ENCODE peak calls at places on chromosomes 5 and 9, in nine cellular contexts. A, O, J, S, M, D, K, R and N are unnamed samples.

GRCh38 chr5:111454198-111454606 is 58.1 kb downstream of the STARD4 start:
- DNase-seq in M (no peak), S (no peak), J (no peak), K (peak), D (no peak), O (peak), R (no peak), A (no peak), N (no peak)

GRCh38 chr5:111935835-111936234 is 178.8 kb upstream of the NREP start:
- DNase-seq in R (no peak), O (no peak), M (no peak), J (no peak), K (no peak), A (no peak), D (no peak), S (no peak), N (no peak)

GRCh38 chr5:96177303-96177869 is 215.7 kb upstream of the ELL2 start:
- DNase-seq in D (no peak), S (no peak), A (no peak), O (peak), J (no peak), M (no peak), R (no peak), K (peak), N (no peak)

GRCh38 chr5:122929980-122930379 is 84.6 kb downstream of the SNX24 start:
- DNase-seq in A (no peak), O (no peak), K (no peak), S (no peak), J (no peak), M (no peak), R (no peak), D (no peak), N (no peak)

GRCh38 chr5:165202144-165202910 is 1696.9 kb downstream of the MAT2B start:
- DNase-seq in O (peak), M (no peak), S (no peak), R (no peak), D (no peak), K (no peak), J (no peak), A (no peak), N (no peak)

GRCh38 chr5:124289122-124289521 is 457.3 kb downstream of the ZNF608 start:
- DNase-seq in O (no peak), S (no peak), R (peak), A (peak), J (no peak), K (no peak), M (no peak), D (no peak), N (no peak)

GRCh38 chr5:132674671-132675506 is 1.1 kb downstream of the IL4 start:
- DNase-seq in A (no peak), O (peak), M (peak), S (no peak), R (no peak), D (no peak), J (no peak), K (peak), N (no peak)

GRCh38 chr9:21936161-21936560 is 58.0 kb downstream of the CDKN2A start:
- DNase-seq in K (no peak), A (no peak), O (no peak), J (no peak), R (no peak), M (no peak), D (no peak), S (no peak), N (no peak)

GRCh38 chr5:10567181-10567591 is 3.3 kb downstream of the ANKRD33B start:
- DNase-seq in S (no peak), A (no peak), D (no peak), J (no peak), M (no peak), K (no peak), O (no peak), R (no peak), N (no peak)

DNA sequence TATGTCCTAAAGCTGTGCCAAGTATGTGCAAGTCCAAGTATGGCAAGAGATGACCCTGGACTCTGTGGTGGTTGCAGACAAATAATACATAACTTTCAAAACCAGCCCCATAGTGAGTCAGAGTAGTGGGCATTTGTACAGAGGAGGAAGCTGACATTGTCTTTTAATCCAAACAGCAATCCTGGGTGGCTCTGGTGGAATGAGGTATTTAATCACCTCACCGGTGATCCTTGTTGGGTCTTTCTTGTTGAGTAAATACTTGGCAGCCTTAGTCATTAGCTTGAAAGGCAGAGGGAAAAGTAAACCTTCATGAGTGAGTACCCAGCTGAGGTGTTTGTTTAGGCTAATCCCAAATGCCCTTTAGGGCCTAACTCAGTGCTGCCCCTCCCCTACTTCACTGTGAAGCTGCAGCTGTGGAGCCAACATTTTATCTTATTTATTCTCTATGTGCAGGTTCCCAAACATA is 148.7 kb upstream of the SLC12A2 start:
- DNase-seq in O (peak), M (peak), R (peak), S (no peak), A (no peak), J (no peak), K (peak), D (peak), N (no peak)
- TF ChIP-seq CTCF in O (no peak), M (peak), R (peak), S (no peak), A (no peak), J (no peak), K (no peak), D (peak), N (no peak)

DNA sequence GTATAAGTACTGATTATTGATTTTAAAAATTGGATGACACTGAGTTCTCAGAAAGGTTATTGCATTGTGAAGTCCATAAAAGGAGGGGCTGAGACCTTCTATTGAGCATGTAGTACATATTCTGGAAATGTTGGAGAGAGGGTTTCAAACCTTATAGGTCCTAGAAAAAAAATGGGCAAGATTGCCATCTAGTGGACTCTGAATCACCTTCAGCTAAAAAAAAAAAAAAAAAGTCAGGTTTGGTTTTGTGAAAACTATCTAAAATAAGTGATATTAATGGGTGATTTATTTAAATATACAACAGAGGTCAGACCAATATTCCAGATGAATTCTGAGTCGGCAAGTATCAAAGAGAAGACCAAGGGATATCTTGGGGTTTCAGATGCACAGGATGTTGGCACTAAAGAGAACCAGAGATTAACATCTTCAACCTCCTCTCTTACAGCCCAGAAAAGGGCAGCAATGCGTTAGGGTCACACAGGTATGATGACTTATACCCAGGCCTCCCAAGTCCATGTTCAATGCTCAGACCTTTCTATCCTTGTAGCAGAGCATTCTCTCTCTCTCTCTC is 109.8 kb upstream of the NMUR2 start:
- DNase-seq in A (no peak), S (no peak), M (peak), K (peak), J (no peak), R (no peak), O (peak), D (peak), N (no peak)
- TF ChIP-seq CTCF in A (peak), S (no peak), M (peak), K (peak), J (no peak), R (no peak), O (peak), D (peak), N (peak)

DNA sequence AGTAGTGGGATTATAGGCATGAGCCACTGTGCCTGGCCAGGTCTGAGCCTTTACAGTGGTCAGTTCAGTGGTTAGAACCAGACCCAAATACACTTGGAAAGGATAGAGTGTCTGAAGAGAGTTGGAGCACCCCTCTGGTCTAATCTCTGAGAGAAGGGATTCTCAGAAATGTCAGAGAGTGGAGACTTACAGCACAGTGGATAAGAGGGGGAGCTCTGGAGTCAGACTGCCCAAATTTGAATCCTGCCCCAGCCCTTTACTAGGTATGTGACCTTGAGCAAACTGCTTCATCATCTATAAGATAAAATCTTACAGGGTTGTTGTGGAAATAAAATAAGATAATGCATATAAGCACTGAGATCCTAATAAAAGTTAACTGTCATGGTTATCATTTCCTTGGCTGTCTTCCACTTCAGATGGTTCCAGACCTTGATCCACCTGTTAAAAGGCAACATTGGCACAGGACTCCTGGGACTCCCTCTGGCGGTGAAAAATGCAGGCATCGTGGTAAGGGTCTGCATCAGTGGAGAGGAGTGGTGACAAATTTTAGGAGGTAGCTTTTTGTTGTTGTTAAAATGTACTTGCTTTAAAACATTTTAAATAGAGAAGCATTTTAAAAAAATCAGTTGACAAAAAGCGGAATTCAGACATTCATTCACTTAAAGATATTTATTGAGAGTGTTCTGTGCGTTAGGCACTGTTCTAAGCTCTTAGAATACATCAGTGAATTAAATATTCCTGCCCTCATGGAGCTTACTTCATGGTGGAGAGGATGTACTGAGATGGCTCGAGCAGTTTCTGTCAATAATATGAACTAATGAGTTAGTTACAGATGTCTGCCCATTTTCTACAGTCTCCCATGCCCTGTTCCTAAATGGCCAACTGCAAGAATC is 16.0 kb downstream of the SLC36A1 start:
- DNase-seq in D (peak), S (no peak), M (peak), J (peak), O (no peak), R (no peak), A (no peak), K (no peak), N (peak)
- TF ChIP-seq CTCF in D (peak), S (no peak), M (peak), J (peak), O (no peak), R (no peak), A (peak), K (peak), N (peak)

GRCh38 chr5:79514391-79515105 is 614 bp upstream of the HOMER1 start:
- DNase-seq in S (peak), K (peak), A (peak), J (peak), D (peak), R (peak), O (peak), M (peak), N (peak)

GRCh38 chr5:79516986-79517385 is 3.1 kb upstream of the HOMER1 start:
- DNase-seq in K (no peak), M (no peak), R (no peak), D (no peak), A (no peak), J (no peak), S (no peak), O (no peak), N (no peak)

GRCh38 chr5:79521156-79521555 is 7.2 kb upstream of the HOMER1 start:
- DNase-seq in K (no peak), O (no peak), R (no peak), A (no peak), J (no peak), D (no peak), M (no peak), S (no peak), N (no peak)

GRCh38 chr5:79518718-79519117 is 4.8 kb upstream of the HOMER1 start:
- DNase-seq in D (peak), J (no peak), O (no peak), M (no peak), S (no peak), A (no peak), R (no peak), K (no peak), N (no peak)

DNA sequence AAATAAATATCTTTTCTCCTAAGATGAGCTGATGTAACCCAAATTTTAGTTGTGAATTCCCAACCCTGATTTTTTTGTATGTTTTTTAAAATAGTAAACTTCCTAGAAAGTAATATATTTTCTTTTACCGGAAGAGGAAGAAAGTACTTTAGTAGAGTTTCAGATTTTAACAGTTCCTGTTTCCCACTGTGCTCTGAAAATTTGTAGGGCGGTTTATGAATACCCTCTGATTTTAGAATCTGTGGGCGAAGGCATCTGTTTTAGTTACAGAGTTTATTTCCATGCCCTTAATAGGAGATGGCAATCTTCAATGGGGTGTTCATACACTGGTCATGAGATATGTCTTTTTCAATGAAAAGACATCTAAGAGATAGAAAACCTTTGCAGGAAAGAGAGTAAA is 3.7 kb upstream of the HOMER1 start:
- DNase-seq in D (no peak), O (no peak), R (no peak), A (no peak), K (no peak), J (no peak), M (no peak), S (no peak), N (no peak)
- TF ChIP-seq CTCF in D (no peak), O (no peak), R (no peak), A (no peak), K (no peak), J (no peak), M (no peak), S (no peak), N (no peak)

GRCh38 chr5:103224894-103225246 is 33.7 kb upstream of the MACIR start:
- DNase-seq in O (no peak), M (no peak), J (no peak), K (no peak), R (no peak), S (no peak), A (no peak), D (no peak), N (no peak)
- TF ChIP-seq CTCF in O (no peak), M (no peak), J (no peak), K (no peak), R (no peak), S (no peak), A (no peak), D (no peak), N (peak)

GRCh38 chr9:121075251-121076036 is 689 bp downstream of the CNTRL start:
- DNase-seq in S (no peak), R (no peak), M (no peak), A (no peak), D (peak), K (no peak), J (no peak), O (peak), N (no peak)
- TF ChIP-seq CTCF in S (no peak), R (no peak), M (no peak), A (no peak), D (no peak), K (no peak), J (no peak), O (no peak), N (no peak)

GRCh38 chr5:157516626-157517325 is 56.8 kb downstream of the NIPAL4 start:
- DNase-seq in K (peak), S (peak), M (peak), O (peak), J (no peak), R (no peak), A (peak), D (no peak), N (no peak)
- TF ChIP-seq CTCF in K (no peak), S (no peak), M (no peak), O (no peak), J (no peak), R (no peak), A (no peak), D (no peak), N (no peak)

DNA sequence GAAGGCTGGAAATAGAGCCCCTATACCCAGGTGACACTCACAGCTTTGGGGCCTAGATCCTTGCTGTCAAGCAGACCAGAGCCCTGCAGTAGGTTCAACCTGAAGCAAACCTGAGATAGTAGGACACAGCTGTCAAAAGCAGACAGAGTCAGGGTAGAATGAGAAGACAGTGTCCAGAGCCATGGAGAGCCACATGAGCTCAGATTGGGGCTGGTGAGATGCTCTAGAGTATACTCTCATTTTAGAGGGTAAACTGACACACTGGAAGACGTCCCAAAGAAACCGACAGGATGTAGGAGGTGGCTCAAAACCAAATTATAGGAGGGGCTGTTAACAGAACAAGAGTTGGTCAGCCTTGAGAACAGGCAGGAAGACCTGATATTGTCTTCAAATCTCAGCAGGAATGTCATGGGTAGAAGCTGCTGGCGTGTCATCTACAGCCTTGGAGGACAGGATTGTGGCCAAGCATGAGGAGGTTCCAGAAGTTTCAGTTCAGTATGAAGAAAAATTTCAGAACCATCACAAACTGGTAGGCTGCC is 11.5 kb downstream of the CCDC69 start:
- DNase-seq in J (no peak), A (no peak), O (no peak), S (no peak), R (no peak), K (no peak), M (no peak), D (no peak), N (no peak)
- TF ChIP-seq CTCF in J (no peak), A (no peak), O (no peak), S (no peak), R (no peak), K (no peak), M (no peak), D (no peak), N (no peak)

DNA sequence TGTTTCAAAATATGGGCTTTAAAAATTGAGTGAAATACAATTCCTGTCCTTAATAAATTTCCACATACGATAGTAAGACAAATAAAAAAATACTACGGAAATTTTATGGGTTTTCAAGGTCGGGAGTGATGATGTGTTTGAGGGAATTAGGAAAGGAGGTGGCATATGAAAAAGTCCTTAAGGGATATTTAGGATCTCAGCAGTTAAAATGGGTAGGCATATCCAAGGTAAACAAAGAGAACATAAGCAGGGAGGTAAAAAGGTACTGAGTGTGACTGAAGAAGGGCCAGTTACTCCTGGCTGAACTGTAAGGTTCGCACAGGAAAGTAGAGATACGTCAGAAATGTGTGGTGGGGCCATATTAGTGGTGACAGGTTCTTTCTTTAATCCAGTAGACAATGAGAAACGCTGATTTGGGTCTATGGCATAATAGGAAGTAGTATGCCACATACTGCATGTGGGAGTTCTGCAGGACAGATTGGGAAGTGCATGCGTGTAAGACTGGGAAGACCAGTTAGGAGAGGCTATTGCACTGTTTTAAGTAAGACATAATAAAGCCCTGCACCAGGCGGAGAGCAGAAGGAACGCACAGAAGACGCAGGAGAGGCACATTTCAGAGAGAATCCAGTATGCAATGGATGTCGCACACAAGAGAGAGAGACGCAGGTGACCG is 932 bp upstream of the HMGCR start:
- DNase-seq in A (no peak), R (no peak), S (peak), K (peak), D (peak), O (peak), J (no peak), M (peak), N (no peak)
- TF ChIP-seq CTCF in A (peak), R (peak), S (peak), K (peak), D (peak), O (peak), J (no peak), M (no peak), N (peak)